ENCODE peak calls at places on chromosomes 2 and 18, in five cellular contexts. E, M, Q, V and R are unnamed samples.

GRCh38 chr2:172323256-172323655 is 104.1 kb upstream of the ITGA6 start:
- DNase-seq in E (no peak), Q (peak), V (no peak), M (no peak), R (no peak)

GRCh38 chr2:70668911-70669310 is 99.1 kb downstream of the ADD2 start:
- DNase-seq in E (no peak), Q (no peak), V (no peak), M (no peak), R (no peak)

GRCh38 chr2:197179744-197180498 is 130.7 kb downstream of the ANKRD44 start:
- DNase-seq in E (no peak), V (peak), M (no peak), Q (no peak), R (peak)

GRCh38 chr2:75303227-75303626 is 103.9 kb upstream of the TACR1 start:
- DNase-seq in E (no peak), Q (no peak), V (no peak), M (no peak), R (no peak)

GRCh38 chr18:26471027-26471426 is 77.3 kb downstream of the KCTD1 start:
- DNase-seq in Q (no peak), V (no peak), E (no peak), M (no peak), R (peak)

GRCh38 chr2:159399716-159400525 is 113.4 kb upstream of the WDSUB1 start:
- DNase-seq in V (peak), E (no peak), Q (peak), M (no peak), R (peak)

GRCh38 chr2:30877833-30878232 is 70.6 kb upstream of the CAPN13 start:
- DNase-seq in V (no peak), Q (no peak), E (no peak), M (no peak), R (no peak)

GRCh38 chr2:207747653-207748560 is 21.8 kb downstream of the FZD5 start:
- DNase-seq in M (no peak), V (no peak), Q (no peak), E (no peak), R (no peak)

GRCh38 chr18:79123948-79124347 is 54.8 kb downstream of the ATP9B start:
- DNase-seq in M (no peak), Q (peak), E (no peak), V (peak), R (no peak)

GRCh38 chr2:692349-692748 is 15.1 kb upstream of the TMEM18 start:
- DNase-seq in M (no peak), Q (no peak), V (no peak), E (no peak), R (no peak)

GRCh38 chr2:118853129-118853640 is 5.7 kb upstream of the EN1 start:
- DNase-seq in E (no peak), M (no peak), V (no peak), Q (no peak), R (no peak)

GRCh38 chr2:201647431-201647830 is 4.1 kb upstream of the TMEM237 start:
- DNase-seq in E (no peak), Q (no peak), V (no peak), M (no peak), R (no peak)

GRCh38 chr2:23809168-23809567 is 117.8 kb downstream of the ATAD2B start:
- DNase-seq in E (no peak), V (no peak), M (no peak), Q (no peak), R (no peak)

GRCh38 chr18:73614812-73615211 is 532.8 kb downstream of the FBXO15 start:
- DNase-seq in V (peak), M (no peak), Q (peak), E (no peak), R (peak)

GRCh38 chr2:168663993-168664392 is 138.4 kb upstream of the NOSTRIN start:
- DNase-seq in V (no peak), M (no peak), E (no peak), Q (no peak), R (peak)

GRCh38 chr2:85433511-85434089 is 15.1 kb downstream of the SH2D6 start:
- DNase-seq in Q (no peak), V (peak), M (no peak), E (no peak), R (peak)

GRCh38 chr2:207416936-207417718 is 112.6 kb upstream of the CREB1 start:
- DNase-seq in V (no peak), E (no peak), M (no peak), Q (no peak), R (no peak)

GRCh38 chr2:222241054-222241453 is 57.7 kb downstream of the PAX3 start:
- DNase-seq in M (no peak), Q (no peak), V (no peak), E (no peak), R (no peak)

GRCh38 chr2:56133441-56133840 is 50.3 kb upstream of the CCDC85A start:
- DNase-seq in E (no peak), M (no peak), Q (no peak), V (no peak), R (no peak)

GRCh38 chr2:159163935-159164334 is 122.6 kb downstream of the WDSUB1 start:
- DNase-seq in E (no peak), M (no peak), V (no peak), Q (no peak), R (no peak)

GRCh38 chr2:196783431-196784094 is 15.9 kb downstream of the GTF3C3 start:
- DNase-seq in Q (peak), E (no peak), M (no peak), V (peak), R (peak)

GRCh38 chr2:129254718-129255117 is 724.7 kb upstream of the RAB6C start:
- DNase-seq in Q (no peak), V (no peak), M (no peak), E (no peak), R (no peak)

GRCh38 chr2:31660812-31661335 is 80.1 kb upstream of the SRD5A2 start:
- DNase-seq in E (no peak), M (no peak), V (peak), Q (peak), R (no peak)

GRCh38 chr18:21296045-21296444 is 54.0 kb downstream of the GREB1L start:
- DNase-seq in Q (no peak), M (no peak), E (no peak), V (no peak), R (no peak)

GRCh38 chr2:118291481-118291880 is 203.2 kb downstream of the INSIG2 start:
- DNase-seq in Q (no peak), E (no peak), M (no peak), V (peak), R (no peak)

GRCh38 chr2:105384861-105385260 is 14.0 kb downstream of the FHL2 start:
- DNase-seq in V (no peak), Q (no peak), M (no peak), E (no peak), R (no peak)

GRCh38 chr2:7363906-7364305 is 446.7 kb downstream of the RNF144A start:
- DNase-seq in E (no peak), Q (no peak), V (peak), M (no peak), R (no peak)
- TF ChIP-seq CTCF in E (no peak), Q (peak), V (no peak), M (no peak), R (no peak)

GRCh38 chr2:67237288-67237687 is 159.8 kb upstream of the ETAA1 start:
- DNase-seq in V (peak), E (no peak), M (no peak), Q (no peak), R (no peak)

GRCh38 chr2:67234443-67234842 is 162.7 kb upstream of the ETAA1 start:
- DNase-seq in M (no peak), E (no peak), Q (no peak), V (peak), R (peak)
- TF ChIP-seq CTCF in M (no peak), E (no peak), Q (peak), V (peak), R (peak)

GRCh38 chr2:17148298-17149228 is 369.7 kb downstream of the RAD51AP2 start:
- DNase-seq in Q (no peak), V (peak), M (no peak), E (no peak), R (peak)
- TF ChIP-seq CTCF in Q (peak), V (peak), M (no peak), E (no peak), R (peak)

DNA sequence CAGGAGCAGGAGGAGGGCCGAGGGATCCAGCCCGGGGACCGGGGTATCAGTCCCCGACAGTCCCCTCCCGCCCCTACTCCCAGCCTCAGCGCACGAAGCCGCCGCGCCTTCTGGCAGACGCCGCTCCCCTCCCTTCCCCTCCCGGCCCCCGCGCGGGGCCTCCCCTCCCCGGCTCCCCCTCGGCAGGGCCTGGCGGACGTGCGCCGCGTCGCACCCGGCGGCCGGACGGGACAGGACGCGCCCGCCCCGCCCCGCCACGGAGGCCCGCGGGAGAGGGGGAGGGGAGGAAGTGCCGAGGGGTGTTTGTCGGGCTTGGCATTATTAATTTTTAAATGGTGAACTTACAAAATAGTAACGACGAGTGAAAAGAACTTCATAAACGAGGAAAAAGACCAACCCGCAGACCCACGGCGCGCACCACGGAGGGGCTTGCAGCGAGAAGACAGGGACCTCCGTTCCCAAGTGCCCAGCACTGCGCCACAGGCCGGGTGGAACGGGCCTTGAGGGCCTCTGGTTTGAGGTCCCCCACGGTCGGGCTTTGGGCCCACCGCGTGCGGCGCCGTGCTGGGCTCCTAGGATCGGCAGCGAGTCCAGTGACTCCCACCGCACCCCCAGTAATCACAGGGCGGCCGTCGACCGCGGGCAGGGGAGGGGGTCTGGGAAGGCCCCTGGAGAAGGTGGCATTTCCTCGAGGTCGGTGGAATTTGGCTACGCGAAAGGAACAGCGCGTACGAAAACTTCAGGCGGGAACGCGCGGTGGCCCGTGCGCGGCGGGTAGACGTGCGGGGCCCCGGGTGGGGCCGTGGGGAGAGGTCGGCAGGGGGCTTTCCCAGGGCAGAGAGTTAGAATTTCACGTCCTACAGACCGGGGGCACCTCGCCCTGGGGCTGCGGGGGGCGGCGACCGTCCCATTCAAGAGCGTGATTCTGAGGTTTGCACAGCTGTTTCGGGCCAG is 954 bp upstream of the CTDSP1 start:
- DNase-seq in E (no peak), V (peak), M (peak), Q (peak), R (peak)
- TF ChIP-seq CTCF in E (peak), V (no peak), M (no peak), Q (no peak), R (no peak)

GRCh38 chr18:31101148-31102019 is 837 bp downstream of the DSC2 start:
- DNase-seq in E (no peak), M (no peak), V (peak), Q (no peak), R (peak)
- TF ChIP-seq CTCF in E (no peak), M (no peak), V (no peak), Q (peak), R (no peak)

GRCh38 chr2:209845666-209846065 is 74.0 kb downstream of the UNC80 start:
- DNase-seq in Q (no peak), M (no peak), V (peak), E (no peak), R (no peak)

GRCh38 chr2:209834767-209835166 is 63.1 kb downstream of the UNC80 start:
- DNase-seq in M (no peak), E (no peak), V (no peak), Q (no peak), R (no peak)

GRCh38 chr2:209840434-209840833 is 68.8 kb downstream of the UNC80 start:
- DNase-seq in M (no peak), V (no peak), E (no peak), Q (no peak), R (no peak)
- TF ChIP-seq CTCF in M (no peak), V (no peak), E (no peak), Q (no peak), R (no peak)